ENCODE peak calls at places on chromosomes 13 and 19, in nine cellular contexts. One of them, this sample, is unnamed.

GRCh38 chr19:38569368-38569983 is 48.3 kb downstream of the MAP4K1 start:
- DNase-seq in GM04504: no peak
- DNase-seq in SW 1271: no peak
- DNase-seq in CD4-positive, alpha-beta T cell: no peak
- DNase-seq in AG04450: no peak
- DNase-seq in anterior cingulate cortex: no peak
- DNase-seq in BE2C: no peak
- DNase-seq in activated effector memory CD4-positive, alpha-beta T cell treated with Interleukin-2 at 50 U/mL for 16 hours: no peak
- DNase-seq in stimulated activated CD8-positive, alpha-beta memory T cell treated with anti-CD3 and anti-CD28 coated beads, Interleukin-12 subunit alpha, Interleukin-12 subunit beta, amount 100 ng/mL, for 1 hour: no peak
- DNase-seq in this sample: no peak

GRCh38 chr13:51249767-51250741 is 27.9 kb downstream of the FAM124A start:
- DNase-seq in GM04504: no peak
- DNase-seq in CD4-positive, alpha-beta T cell: no peak
- DNase-seq in activated effector memory CD4-positive, alpha-beta T cell treated with Interleukin-2 at 50 U/mL for 16 hours: no peak
- DNase-seq in AG04450: no peak
- DNase-seq in stimulated activated CD8-positive, alpha-beta memory T cell treated with anti-CD3 and anti-CD28 coated beads, Interleukin-12 subunit alpha, Interleukin-12 subunit beta, amount 100 ng/mL, for 1 hour: no peak
- DNase-seq in BE2C: no peak
- DNase-seq in anterior cingulate cortex: no peak
- DNase-seq in SW 1271: peak; percentile 5
- DNase-seq in this sample: no peak

GRCh38 chr13:84500016-84500415 is 617.7 kb upstream of the SLITRK1 start:
- DNase-seq in stimulated activated CD8-positive, alpha-beta memory T cell treated with anti-CD3 and anti-CD28 coated beads, Interleukin-12 subunit alpha, Interleukin-12 subunit beta, amount 100 ng/mL, for 1 hour: no peak
- DNase-seq in BE2C: no peak
- DNase-seq in GM04504: no peak
- DNase-seq in SW 1271: no peak
- DNase-seq in CD4-positive, alpha-beta T cell: no peak
- DNase-seq in activated effector memory CD4-positive, alpha-beta T cell treated with Interleukin-2 at 50 U/mL for 16 hours: no peak
- DNase-seq in anterior cingulate cortex: no peak
- DNase-seq in AG04450: no peak
- DNase-seq in this sample: no peak

GRCh38 chr19:33233056-33233873 is 7.6 kb upstream of the SLC7A10 start:
- DNase-seq in activated effector memory CD4-positive, alpha-beta T cell treated with Interleukin-2 at 50 U/mL for 16 hours: no peak
- DNase-seq in AG04450: no peak
- DNase-seq in stimulated activated CD8-positive, alpha-beta memory T cell treated with anti-CD3 and anti-CD28 coated beads, Interleukin-12 subunit alpha, Interleukin-12 subunit beta, amount 100 ng/mL, for 1 hour: no peak
- DNase-seq in BE2C: no peak
- DNase-seq in CD4-positive, alpha-beta T cell: no peak
- DNase-seq in anterior cingulate cortex: no peak
- DNase-seq in GM04504: no peak
- DNase-seq in SW 1271: no peak
- DNase-seq in this sample: no peak

GRCh38 chr19:32219392-32219791 is 126.0 kb upstream of the ZNF507 start:
- DNase-seq in anterior cingulate cortex: no peak
- DNase-seq in CD4-positive, alpha-beta T cell: no peak
- DNase-seq in activated effector memory CD4-positive, alpha-beta T cell treated with Interleukin-2 at 50 U/mL for 16 hours: no peak
- DNase-seq in stimulated activated CD8-positive, alpha-beta memory T cell treated with anti-CD3 and anti-CD28 coated beads, Interleukin-12 subunit alpha, Interleukin-12 subunit beta, amount 100 ng/mL, for 1 hour: no peak
- DNase-seq in GM04504: no peak
- DNase-seq in AG04450: no peak
- DNase-seq in BE2C: no peak
- DNase-seq in SW 1271: no peak
- DNase-seq in this sample: no peak

GRCh38 chr13:29771247-29771646 is 79.2 kb downstream of the UBL3 start:
- DNase-seq in AG04450: no peak
- DNase-seq in GM04504: no peak
- DNase-seq in anterior cingulate cortex: no peak
- DNase-seq in SW 1271: peak; percentile 38
- DNase-seq in stimulated activated CD8-positive, alpha-beta memory T cell treated with anti-CD3 and anti-CD28 coated beads, Interleukin-12 subunit alpha, Interleukin-12 subunit beta, amount 100 ng/mL, for 1 hour: no peak
- DNase-seq in BE2C: no peak
- DNase-seq in activated effector memory CD4-positive, alpha-beta T cell treated with Interleukin-2 at 50 U/mL for 16 hours: no peak
- DNase-seq in CD4-positive, alpha-beta T cell: no peak
- DNase-seq in this sample: no peak

GRCh38 chr13:36959438-36960116 is 39.5 kb upstream of the SMAD9 start:
- DNase-seq in GM04504: no peak
- DNase-seq in CD4-positive, alpha-beta T cell: no peak
- DNase-seq in activated effector memory CD4-positive, alpha-beta T cell treated with Interleukin-2 at 50 U/mL for 16 hours: no peak
- DNase-seq in AG04450: no peak
- DNase-seq in anterior cingulate cortex: no peak
- DNase-seq in BE2C: no peak
- DNase-seq in stimulated activated CD8-positive, alpha-beta memory T cell treated with anti-CD3 and anti-CD28 coated beads, Interleukin-12 subunit alpha, Interleukin-12 subunit beta, amount 100 ng/mL, for 1 hour: no peak
- DNase-seq in SW 1271: no peak
- DNase-seq in this sample: no peak

GRCh38 chr19:16714702-16715294 is 4.8 kb upstream of the NWD1 start:
- DNase-seq in CD4-positive, alpha-beta T cell: peak; percentile 24
- DNase-seq in GM04504: no peak
- DNase-seq in anterior cingulate cortex: peak; percentile 57
- DNase-seq in activated effector memory CD4-positive, alpha-beta T cell treated with Interleukin-2 at 50 U/mL for 16 hours: peak; percentile 1
- DNase-seq in SW 1271: peak; percentile 49
- DNase-seq in stimulated activated CD8-positive, alpha-beta memory T cell treated with anti-CD3 and anti-CD28 coated beads, Interleukin-12 subunit alpha, Interleukin-12 subunit beta, amount 100 ng/mL, for 1 hour: peak; percentile 11
- DNase-seq in AG04450: no peak
- DNase-seq in BE2C: peak; percentile 45
- DNase-seq in this sample: peak; percentile 6

GRCh38 chr13:69324109-69324886 is 783.3 kb upstream of the ATXN8OS start:
- DNase-seq in AG04450: no peak
- DNase-seq in anterior cingulate cortex: no peak
- DNase-seq in CD4-positive, alpha-beta T cell: no peak
- DNase-seq in SW 1271: peak; percentile 54
- DNase-seq in stimulated activated CD8-positive, alpha-beta memory T cell treated with anti-CD3 and anti-CD28 coated beads, Interleukin-12 subunit alpha, Interleukin-12 subunit beta, amount 100 ng/mL, for 1 hour: no peak
- DNase-seq in BE2C: no peak
- DNase-seq in GM04504: no peak
- DNase-seq in activated effector memory CD4-positive, alpha-beta T cell treated with Interleukin-2 at 50 U/mL for 16 hours: no peak
- DNase-seq in this sample: no peak

GRCh38 chr19:58399903-58400637 is 4.6 kb downstream of the RNF225 start:
- DNase-seq in anterior cingulate cortex: peak; percentile 49
- DNase-seq in BE2C: no peak
- DNase-seq in SW 1271: peak; percentile 29
- DNase-seq in activated effector memory CD4-positive, alpha-beta T cell treated with Interleukin-2 at 50 U/mL for 16 hours: no peak
- DNase-seq in GM04504: no peak
- DNase-seq in stimulated activated CD8-positive, alpha-beta memory T cell treated with anti-CD3 and anti-CD28 coated beads, Interleukin-12 subunit alpha, Interleukin-12 subunit beta, amount 100 ng/mL, for 1 hour: no peak
- DNase-seq in AG04450: no peak
- DNase-seq in CD4-positive, alpha-beta T cell: no peak
- DNase-seq in this sample: no peak

GRCh38 chr13:102589291-102589822 is 7.4 kb upstream of the TPP2 start:
- DNase-seq in anterior cingulate cortex: no peak
- DNase-seq in AG04450: no peak
- DNase-seq in activated effector memory CD4-positive, alpha-beta T cell treated with Interleukin-2 at 50 U/mL for 16 hours: no peak
- DNase-seq in SW 1271: no peak
- DNase-seq in CD4-positive, alpha-beta T cell: no peak
- DNase-seq in stimulated activated CD8-positive, alpha-beta memory T cell treated with anti-CD3 and anti-CD28 coated beads, Interleukin-12 subunit alpha, Interleukin-12 subunit beta, amount 100 ng/mL, for 1 hour: no peak
- DNase-seq in GM04504: no peak
- DNase-seq in BE2C: no peak
- DNase-seq in this sample: no peak

GRCh38 chr13:63636231-63636993 is 2220.8 kb upstream of the PCDH20 start:
- DNase-seq in AG04450: no peak
- DNase-seq in activated effector memory CD4-positive, alpha-beta T cell treated with Interleukin-2 at 50 U/mL for 16 hours: no peak
- DNase-seq in CD4-positive, alpha-beta T cell: no peak
- DNase-seq in GM04504: no peak
- DNase-seq in stimulated activated CD8-positive, alpha-beta memory T cell treated with anti-CD3 and anti-CD28 coated beads, Interleukin-12 subunit alpha, Interleukin-12 subunit beta, amount 100 ng/mL, for 1 hour: no peak
- DNase-seq in SW 1271: peak; percentile 59
- DNase-seq in BE2C: peak; percentile 15
- DNase-seq in anterior cingulate cortex: no peak
- DNase-seq in this sample: no peak

GRCh38 chr19:46009530-46010510 is 13.0 kb downstream of the PGLYRP1 start:
- DNase-seq in CD4-positive, alpha-beta T cell: peak; percentile 58
- DNase-seq in SW 1271: peak; percentile 48
- DNase-seq in BE2C: peak; percentile 65
- DNase-seq in GM04504: no peak
- DNase-seq in anterior cingulate cortex: peak; percentile 49
- DNase-seq in activated effector memory CD4-positive, alpha-beta T cell treated with Interleukin-2 at 50 U/mL for 16 hours: peak; percentile 44
- DNase-seq in AG04450: no peak
- DNase-seq in stimulated activated CD8-positive, alpha-beta memory T cell treated with anti-CD3 and anti-CD28 coated beads, Interleukin-12 subunit alpha, Interleukin-12 subunit beta, amount 100 ng/mL, for 1 hour: peak; percentile 57
- DNase-seq in this sample: peak; percentile 56

GRCh38 chr13:30148171-30148754 is 159.1 kb downstream of the KATNAL1 start:
- DNase-seq in SW 1271: no peak
- DNase-seq in anterior cingulate cortex: no peak
- DNase-seq in CD4-positive, alpha-beta T cell: peak; percentile 52
- DNase-seq in activated effector memory CD4-positive, alpha-beta T cell treated with Interleukin-2 at 50 U/mL for 16 hours: peak; percentile 55
- DNase-seq in AG04450: no peak
- DNase-seq in stimulated activated CD8-positive, alpha-beta memory T cell treated with anti-CD3 and anti-CD28 coated beads, Interleukin-12 subunit alpha, Interleukin-12 subunit beta, amount 100 ng/mL, for 1 hour: no peak
- DNase-seq in BE2C: no peak
- DNase-seq in GM04504: no peak
- DNase-seq in this sample: no peak

GRCh38 chr19:2166741-2167738 is 3.3 kb downstream of the DOT1L start:
- DNase-seq in anterior cingulate cortex: peak; percentile 27
- DNase-seq in AG04450: no peak
- DNase-seq in stimulated activated CD8-positive, alpha-beta memory T cell treated with anti-CD3 and anti-CD28 coated beads, Interleukin-12 subunit alpha, Interleukin-12 subunit beta, amount 100 ng/mL, for 1 hour: no peak
- DNase-seq in SW 1271: no peak
- DNase-seq in BE2C: peak; percentile 90
- DNase-seq in GM04504: no peak
- DNase-seq in CD4-positive, alpha-beta T cell: no peak
- DNase-seq in activated effector memory CD4-positive, alpha-beta T cell treated with Interleukin-2 at 50 U/mL for 16 hours: no peak
- DNase-seq in this sample: no peak

GRCh38 chr19:29858000-29858596 is 46.3 kb downstream of the CCNE1 start:
- DNase-seq in CD4-positive, alpha-beta T cell: peak; percentile 32
- DNase-seq in GM04504: no peak
- DNase-seq in SW 1271: peak; percentile 7
- DNase-seq in AG04450: no peak
- DNase-seq in anterior cingulate cortex: no peak
- DNase-seq in BE2C: peak; percentile 43
- DNase-seq in activated effector memory CD4-positive, alpha-beta T cell treated with Interleukin-2 at 50 U/mL for 16 hours: peak; percentile 9
- DNase-seq in stimulated activated CD8-positive, alpha-beta memory T cell treated with anti-CD3 and anti-CD28 coated beads, Interleukin-12 subunit alpha, Interleukin-12 subunit beta, amount 100 ng/mL, for 1 hour: no peak
- DNase-seq in this sample: no peak

GRCh38 chr13:36847541-36848045 is 28.6 kb downstream of the RFXAP start:
- DNase-seq in SW 1271: no peak
- DNase-seq in anterior cingulate cortex: no peak
- DNase-seq in CD4-positive, alpha-beta T cell: no peak
- DNase-seq in stimulated activated CD8-positive, alpha-beta memory T cell treated with anti-CD3 and anti-CD28 coated beads, Interleukin-12 subunit alpha, Interleukin-12 subunit beta, amount 100 ng/mL, for 1 hour: no peak
- DNase-seq in activated effector memory CD4-positive, alpha-beta T cell treated with Interleukin-2 at 50 U/mL for 16 hours: no peak
- DNase-seq in BE2C: no peak
- DNase-seq in GM04504: no peak
- DNase-seq in AG04450: no peak
- DNase-seq in this sample: no peak

GRCh38 chr19:46559203-46559602 is 41.9 kb upstream of the CALM3 start:
- DNase-seq in stimulated activated CD8-positive, alpha-beta memory T cell treated with anti-CD3 and anti-CD28 coated beads, Interleukin-12 subunit alpha, Interleukin-12 subunit beta, amount 100 ng/mL, for 1 hour: no peak
- DNase-seq in anterior cingulate cortex: no peak
- DNase-seq in SW 1271: no peak
- DNase-seq in CD4-positive, alpha-beta T cell: no peak
- DNase-seq in GM04504: no peak
- DNase-seq in BE2C: no peak
- DNase-seq in AG04450: no peak
- DNase-seq in activated effector memory CD4-positive, alpha-beta T cell treated with Interleukin-2 at 50 U/mL for 16 hours: no peak
- DNase-seq in this sample: no peak

GRCh38 chr13:40565282-40566148 is 100.9 kb downstream of the FOXO1 start:
- DNase-seq in stimulated activated CD8-positive, alpha-beta memory T cell treated with anti-CD3 and anti-CD28 coated beads, Interleukin-12 subunit alpha, Interleukin-12 subunit beta, amount 100 ng/mL, for 1 hour: no peak
- DNase-seq in activated effector memory CD4-positive, alpha-beta T cell treated with Interleukin-2 at 50 U/mL for 16 hours: no peak
- DNase-seq in CD4-positive, alpha-beta T cell: no peak
- DNase-seq in SW 1271: no peak
- DNase-seq in anterior cingulate cortex: no peak
- DNase-seq in GM04504: no peak
- DNase-seq in AG04450: no peak
- DNase-seq in BE2C: no peak
- DNase-seq in this sample: no peak

GRCh38 chr13:89925107-89925506 is 1422.4 kb upstream of the MIR17HG start:
- DNase-seq in SW 1271: peak; percentile 10
- DNase-seq in stimulated activated CD8-positive, alpha-beta memory T cell treated with anti-CD3 and anti-CD28 coated beads, Interleukin-12 subunit alpha, Interleukin-12 subunit beta, amount 100 ng/mL, for 1 hour: no peak
- DNase-seq in activated effector memory CD4-positive, alpha-beta T cell treated with Interleukin-2 at 50 U/mL for 16 hours: no peak
- DNase-seq in CD4-positive, alpha-beta T cell: no peak
- DNase-seq in GM04504: no peak
- DNase-seq in AG04450: no peak
- DNase-seq in BE2C: peak; percentile 57
- DNase-seq in anterior cingulate cortex: no peak
- DNase-seq in this sample: no peak

GRCh38 chr13:25455146-25455545 is 83.4 kb downstream of the ATP8A2 start:
- DNase-seq in activated effector memory CD4-positive, alpha-beta T cell treated with Interleukin-2 at 50 U/mL for 16 hours: no peak
- DNase-seq in GM04504: no peak
- DNase-seq in stimulated activated CD8-positive, alpha-beta memory T cell treated with anti-CD3 and anti-CD28 coated beads, Interleukin-12 subunit alpha, Interleukin-12 subunit beta, amount 100 ng/mL, for 1 hour: no peak
- DNase-seq in BE2C: no peak
- DNase-seq in SW 1271: no peak
- DNase-seq in anterior cingulate cortex: no peak
- DNase-seq in AG04450: no peak
- DNase-seq in CD4-positive, alpha-beta T cell: no peak
- DNase-seq in this sample: no peak

GRCh38 chr19:35657904-35658700 is 8.2 kb upstream of the UPK1A start:
- DNase-seq in AG04450: no peak
- DNase-seq in BE2C: no peak
- DNase-seq in SW 1271: peak; percentile 16
- DNase-seq in CD4-positive, alpha-beta T cell: no peak
- DNase-seq in anterior cingulate cortex: no peak
- DNase-seq in GM04504: no peak
- DNase-seq in stimulated activated CD8-positive, alpha-beta memory T cell treated with anti-CD3 and anti-CD28 coated beads, Interleukin-12 subunit alpha, Interleukin-12 subunit beta, amount 100 ng/mL, for 1 hour: no peak
- DNase-seq in activated effector memory CD4-positive, alpha-beta T cell treated with Interleukin-2 at 50 U/mL for 16 hours: no peak
- DNase-seq in this sample: no peak

GRCh38 chr19:18608102-18608804 is 1.7 kb upstream of the CRLF1 start:
- DNase-seq in GM04504: no peak
- DNase-seq in activated effector memory CD4-positive, alpha-beta T cell treated with Interleukin-2 at 50 U/mL for 16 hours: no peak
- DNase-seq in BE2C: no peak
- DNase-seq in CD4-positive, alpha-beta T cell: no peak
- DNase-seq in AG04450: no peak
- DNase-seq in stimulated activated CD8-positive, alpha-beta memory T cell treated with anti-CD3 and anti-CD28 coated beads, Interleukin-12 subunit alpha, Interleukin-12 subunit beta, amount 100 ng/mL, for 1 hour: no peak
- DNase-seq in SW 1271: no peak
- DNase-seq in anterior cingulate cortex: no peak
- DNase-seq in this sample: no peak

This sample was measured in effector CD8-positive, alpha-beta T cell.